ENCODE peak calls at places on chromosomes 11 and 22, in nine cellular contexts. One of them, this sample, is unnamed.

GRCh38 chr11:4095509-4096230 is 1.1 kb downstream of the RRM1 start:
- DNase-seq in astrocyte of the spinal cord: peak; percentile 42
- DNase-seq in type B pancreatic cell: no peak
- DNase-seq in Calu3: no peak
- DNase-seq in CD8-positive, alpha-beta T cell: no peak
- DNase-seq in HCT116: no peak
- DNase-seq in bronchial epithelial cell: peak; percentile 85
- DNase-seq in dorsolateral prefrontal cortex: no peak
- DNase-seq in fibroblast of the aortic adventitia: peak; percentile 65
- DNase-seq in this sample: no peak

GRCh38 chr22:23984430-23984829 is 4.5 kb downstream of the GSTT2 start:
- DNase-seq in astrocyte of the spinal cord: peak; percentile 11
- DNase-seq in type B pancreatic cell: no peak
- DNase-seq in Calu3: peak; percentile 65
- DNase-seq in CD8-positive, alpha-beta T cell: peak; percentile 5
- DNase-seq in HCT116: peak; percentile 48
- DNase-seq in bronchial epithelial cell: peak; percentile 12
- DNase-seq in dorsolateral prefrontal cortex: peak; percentile 42
- DNase-seq in fibroblast of the aortic adventitia: peak; percentile 53
- DNase-seq in this sample: no peak

GRCh38 chr11:69834251-69834650 is 15.0 kb upstream of the FGF3 start:
- DNase-seq in astrocyte of the spinal cord: no peak
- DNase-seq in type B pancreatic cell: no peak
- DNase-seq in Calu3: no peak
- DNase-seq in CD8-positive, alpha-beta T cell: no peak
- DNase-seq in HCT116: no peak
- DNase-seq in bronchial epithelial cell: no peak
- DNase-seq in dorsolateral prefrontal cortex: no peak
- DNase-seq in fibroblast of the aortic adventitia: no peak
- DNase-seq in this sample: no peak

GRCh38 chr11:111944651-111945051 is 7.5 kb downstream of the DIXDC1 start:
- DNase-seq in astrocyte of the spinal cord: peak; percentile 96
- DNase-seq in type B pancreatic cell: no peak
- DNase-seq in Calu3: no peak
- DNase-seq in CD8-positive, alpha-beta T cell: no peak
- DNase-seq in HCT116: no peak
- DNase-seq in bronchial epithelial cell: peak; percentile 96
- DNase-seq in dorsolateral prefrontal cortex: no peak
- DNase-seq in fibroblast of the aortic adventitia: peak; percentile 81
- DNase-seq in this sample: no peak

GRCh38 chr11:62732830-62733229 is 4.5 kb downstream of the TTC9C start:
- DNase-seq in astrocyte of the spinal cord: peak; percentile 29
- DNase-seq in type B pancreatic cell: no peak
- DNase-seq in Calu3: no peak
- DNase-seq in CD8-positive, alpha-beta T cell: no peak
- DNase-seq in HCT116: no peak
- DNase-seq in bronchial epithelial cell: peak; percentile 29
- DNase-seq in dorsolateral prefrontal cortex: no peak
- DNase-seq in fibroblast of the aortic adventitia: peak; percentile 36
- DNase-seq in this sample: no peak

GRCh38 chr22:39526736-39527171 is 5.8 kb downstream of the RPS19BP1 start:
- DNase-seq in astrocyte of the spinal cord: no peak
- DNase-seq in type B pancreatic cell: no peak
- DNase-seq in Calu3: no peak
- DNase-seq in CD8-positive, alpha-beta T cell: no peak
- DNase-seq in HCT116: no peak
- DNase-seq in bronchial epithelial cell: no peak
- DNase-seq in dorsolateral prefrontal cortex: no peak
- DNase-seq in fibroblast of the aortic adventitia: no peak
- DNase-seq in this sample: no peak

GRCh38 chr11:31560842-31561476 is 51.4 kb downstream of the ELP4 start:
- DNase-seq in astrocyte of the spinal cord: no peak
- DNase-seq in type B pancreatic cell: no peak
- DNase-seq in Calu3: no peak
- DNase-seq in CD8-positive, alpha-beta T cell: no peak
- DNase-seq in HCT116: no peak
- DNase-seq in bronchial epithelial cell: peak; percentile 79
- DNase-seq in dorsolateral prefrontal cortex: no peak
- DNase-seq in fibroblast of the aortic adventitia: no peak
- DNase-seq in this sample: peak; percentile 72

GRCh38 chr22:27846248-27846760 is 44.7 kb upstream of the MN1 start:
- DNase-seq in astrocyte of the spinal cord: no peak
- DNase-seq in type B pancreatic cell: no peak
- DNase-seq in Calu3: no peak
- DNase-seq in CD8-positive, alpha-beta T cell: no peak
- DNase-seq in HCT116: no peak
- DNase-seq in bronchial epithelial cell: no peak
- DNase-seq in dorsolateral prefrontal cortex: no peak
- DNase-seq in fibroblast of the aortic adventitia: no peak
- DNase-seq in this sample: no peak

GRCh38 chr11:7603031-7603781 is 70.1 kb downstream of the CYB5R2 start:
- DNase-seq in astrocyte of the spinal cord: peak; percentile 33
- DNase-seq in type B pancreatic cell: no peak
- DNase-seq in Calu3: no peak
- DNase-seq in CD8-positive, alpha-beta T cell: no peak
- DNase-seq in HCT116: no peak
- DNase-seq in bronchial epithelial cell: no peak
- DNase-seq in dorsolateral prefrontal cortex: no peak
- DNase-seq in fibroblast of the aortic adventitia: peak; percentile 73
- DNase-seq in this sample: no peak

GRCh38 chr22:44755956-44756361 is 3.6 kb downstream of the ARHGAP8 start:
- DNase-seq in astrocyte of the spinal cord: no peak
- DNase-seq in type B pancreatic cell: no peak
- DNase-seq in Calu3: peak; percentile 80
- DNase-seq in CD8-positive, alpha-beta T cell: no peak
- DNase-seq in HCT116: peak; percentile 40
- DNase-seq in bronchial epithelial cell: peak; percentile 70
- DNase-seq in dorsolateral prefrontal cortex: no peak
- DNase-seq in fibroblast of the aortic adventitia: no peak
- DNase-seq in this sample: peak; percentile 86

GRCh38 chr22:24523873-24524272 is 28.7 kb downstream of the UPB1 start:
- DNase-seq in astrocyte of the spinal cord: peak; percentile 26
- DNase-seq in type B pancreatic cell: no peak
- DNase-seq in Calu3: no peak
- DNase-seq in CD8-positive, alpha-beta T cell: no peak
- DNase-seq in HCT116: no peak
- DNase-seq in bronchial epithelial cell: peak; percentile 26
- DNase-seq in dorsolateral prefrontal cortex: no peak
- DNase-seq in fibroblast of the aortic adventitia: peak; percentile 87
- DNase-seq in this sample: no peak

GRCh38 chr22:46055176-46055850 is 78.4 kb upstream of the WNT7B start:
- DNase-seq in astrocyte of the spinal cord: peak; percentile 18
- DNase-seq in type B pancreatic cell: no peak
- DNase-seq in Calu3: no peak
- DNase-seq in CD8-positive, alpha-beta T cell: no peak
- DNase-seq in HCT116: no peak
- DNase-seq in bronchial epithelial cell: no peak
- DNase-seq in dorsolateral prefrontal cortex: peak; percentile 49
- DNase-seq in fibroblast of the aortic adventitia: peak; percentile 48
- DNase-seq in this sample: no peak

GRCh38 chr11:111982019-111982464 is 43.2 kb upstream of the DLAT start:
- DNase-seq in astrocyte of the spinal cord: peak; percentile 56
- DNase-seq in type B pancreatic cell: no peak
- DNase-seq in Calu3: peak; percentile 73
- DNase-seq in CD8-positive, alpha-beta T cell: peak; percentile 39
- DNase-seq in HCT116: peak; percentile 31
- DNase-seq in bronchial epithelial cell: peak; percentile 65
- DNase-seq in dorsolateral prefrontal cortex: peak; percentile 69
- DNase-seq in fibroblast of the aortic adventitia: peak; percentile 53
- DNase-seq in this sample: peak; percentile 71

GRCh38 chr11:43833657-43834073 is 47.0 kb upstream of the ALKBH3 start:
- DNase-seq in astrocyte of the spinal cord: peak; percentile 60
- DNase-seq in type B pancreatic cell: no peak
- DNase-seq in Calu3: no peak
- DNase-seq in CD8-positive, alpha-beta T cell: no peak
- DNase-seq in HCT116: no peak
- DNase-seq in bronchial epithelial cell: peak; percentile 26
- DNase-seq in dorsolateral prefrontal cortex: peak; percentile 22
- DNase-seq in fibroblast of the aortic adventitia: peak; percentile 70
- DNase-seq in this sample: no peak

GRCh38 chr22:50039669-50040458 is 18.2 kb downstream of the TTLL8 start:
- DNase-seq in astrocyte of the spinal cord: no peak
- DNase-seq in type B pancreatic cell: no peak
- DNase-seq in Calu3: no peak
- DNase-seq in CD8-positive, alpha-beta T cell: no peak
- DNase-seq in HCT116: no peak
- DNase-seq in bronchial epithelial cell: no peak
- DNase-seq in dorsolateral prefrontal cortex: no peak
- DNase-seq in fibroblast of the aortic adventitia: no peak
- DNase-seq in this sample: no peak

GRCh38 chr11:70532728-70533127 is 134.4 kb downstream of the CTTN start:
- DNase-seq in astrocyte of the spinal cord: peak; percentile 18
- DNase-seq in type B pancreatic cell: no peak
- DNase-seq in Calu3: no peak
- DNase-seq in CD8-positive, alpha-beta T cell: no peak
- DNase-seq in HCT116: no peak
- DNase-seq in bronchial epithelial cell: no peak
- DNase-seq in dorsolateral prefrontal cortex: no peak
- DNase-seq in fibroblast of the aortic adventitia: no peak
- DNase-seq in this sample: no peak

GRCh38 chr11:46290598-46291309 is 13.3 kb downstream of the CREB3L1 start:
- DNase-seq in astrocyte of the spinal cord: peak; percentile 96
- DNase-seq in type B pancreatic cell: peak; percentile 85
- DNase-seq in Calu3: peak; percentile 58
- DNase-seq in CD8-positive, alpha-beta T cell: no peak
- DNase-seq in HCT116: no peak
- DNase-seq in bronchial epithelial cell: peak; percentile 35
- DNase-seq in dorsolateral prefrontal cortex: no peak
- DNase-seq in fibroblast of the aortic adventitia: peak; percentile 97
- DNase-seq in this sample: no peak

GRCh38 chr11:90947930-90948329 is 725.1 kb upstream of the CHORDC1 start:
- DNase-seq in astrocyte of the spinal cord: no peak
- DNase-seq in type B pancreatic cell: no peak
- DNase-seq in Calu3: no peak
- DNase-seq in CD8-positive, alpha-beta T cell: no peak
- DNase-seq in HCT116: no peak
- DNase-seq in bronchial epithelial cell: no peak
- DNase-seq in dorsolateral prefrontal cortex: no peak
- DNase-seq in fibroblast of the aortic adventitia: no peak
- DNase-seq in this sample: no peak
- TF ChIP-seq CTCF in astrocyte of the spinal cord: no peak
- TF ChIP-seq CTCF in type B pancreatic cell: no peak
- TF ChIP-seq CTCF in Calu3: no peak
- TF ChIP-seq CTCF in CD8-positive, alpha-beta T cell: no peak
- TF ChIP-seq CTCF in HCT116: no peak
- TF ChIP-seq CTCF in bronchial epithelial cell: no peak
- TF ChIP-seq CTCF in dorsolateral prefrontal cortex: no peak
- TF ChIP-seq CTCF in fibroblast of the aortic adventitia: no peak
- TF ChIP-seq CTCF in this sample: peak; percentile 28

DNA sequence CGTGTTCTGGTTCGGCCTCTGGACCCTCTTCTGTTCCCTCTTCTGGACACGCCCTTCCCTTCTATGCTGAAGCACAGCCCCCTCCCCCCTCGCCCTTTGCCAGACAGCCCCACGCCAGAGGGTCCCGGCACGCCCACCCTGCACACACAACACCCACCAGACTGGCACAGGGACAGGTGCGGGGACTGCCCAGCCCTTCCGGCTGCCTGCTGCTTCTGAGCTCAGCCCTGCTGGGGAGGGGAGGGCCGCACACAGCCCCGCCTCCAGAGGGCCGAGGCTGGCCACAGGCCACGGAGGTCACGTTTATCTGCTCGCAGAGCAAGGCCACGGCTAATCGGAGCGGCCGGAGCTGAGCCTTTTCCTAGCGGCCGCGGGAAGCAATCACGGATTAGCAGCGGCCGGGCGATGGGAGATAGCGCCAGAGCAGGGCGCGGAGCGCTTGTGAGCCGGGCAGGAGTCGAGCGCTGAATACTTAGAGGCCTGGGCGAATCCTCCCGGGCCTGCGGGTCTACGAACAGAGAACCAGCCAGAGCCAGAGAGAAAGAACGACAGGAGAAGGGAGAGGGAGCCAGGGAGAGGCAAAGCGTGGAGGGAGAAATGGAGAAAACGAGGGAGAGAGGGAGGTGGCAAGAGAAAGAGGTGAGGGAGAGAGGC is 21.5 kb downstream of the OTUB1 start:
- DNase-seq in astrocyte of the spinal cord: no peak
- DNase-seq in type B pancreatic cell: peak; percentile 83
- DNase-seq in Calu3: peak; percentile 38
- DNase-seq in CD8-positive, alpha-beta T cell: no peak
- DNase-seq in HCT116: peak; percentile 54
- DNase-seq in bronchial epithelial cell: no peak
- DNase-seq in dorsolateral prefrontal cortex: peak; percentile 68
- DNase-seq in fibroblast of the aortic adventitia: peak; percentile 53
- DNase-seq in this sample: peak; percentile 70
- TF ChIP-seq CTCF in astrocyte of the spinal cord: peak; percentile 13
- TF ChIP-seq CTCF in type B pancreatic cell: peak; percentile 73
- TF ChIP-seq CTCF in Calu3: no peak
- TF ChIP-seq CTCF in CD8-positive, alpha-beta T cell: no peak
- TF ChIP-seq CTCF in HCT116: peak; percentile 27
- TF ChIP-seq CTCF in bronchial epithelial cell: peak; percentile 27
- TF ChIP-seq CTCF in dorsolateral prefrontal cortex: no peak
- TF ChIP-seq CTCF in fibroblast of the aortic adventitia: peak; percentile 47
- TF ChIP-seq CTCF in this sample: no peak

GRCh38 chr11:72787262-72788104 is 6.4 kb downstream of the STARD10 start:
- DNase-seq in astrocyte of the spinal cord: no peak
- DNase-seq in type B pancreatic cell: no peak
- DNase-seq in Calu3: no peak
- DNase-seq in CD8-positive, alpha-beta T cell: no peak
- DNase-seq in HCT116: no peak
- DNase-seq in bronchial epithelial cell: no peak
- DNase-seq in dorsolateral prefrontal cortex: no peak
- DNase-seq in fibroblast of the aortic adventitia: no peak
- DNase-seq in this sample: no peak
- TF ChIP-seq CTCF in astrocyte of the spinal cord: no peak
- TF ChIP-seq CTCF in type B pancreatic cell: peak; percentile 58
- TF ChIP-seq CTCF in Calu3: no peak
- TF ChIP-seq CTCF in CD8-positive, alpha-beta T cell: no peak
- TF ChIP-seq CTCF in HCT116: peak; percentile 31
- TF ChIP-seq CTCF in bronchial epithelial cell: peak; percentile 18
- TF ChIP-seq CTCF in dorsolateral prefrontal cortex: no peak
- TF ChIP-seq CTCF in fibroblast of the aortic adventitia: peak; percentile 9
- TF ChIP-seq CTCF in this sample: no peak

DNA sequence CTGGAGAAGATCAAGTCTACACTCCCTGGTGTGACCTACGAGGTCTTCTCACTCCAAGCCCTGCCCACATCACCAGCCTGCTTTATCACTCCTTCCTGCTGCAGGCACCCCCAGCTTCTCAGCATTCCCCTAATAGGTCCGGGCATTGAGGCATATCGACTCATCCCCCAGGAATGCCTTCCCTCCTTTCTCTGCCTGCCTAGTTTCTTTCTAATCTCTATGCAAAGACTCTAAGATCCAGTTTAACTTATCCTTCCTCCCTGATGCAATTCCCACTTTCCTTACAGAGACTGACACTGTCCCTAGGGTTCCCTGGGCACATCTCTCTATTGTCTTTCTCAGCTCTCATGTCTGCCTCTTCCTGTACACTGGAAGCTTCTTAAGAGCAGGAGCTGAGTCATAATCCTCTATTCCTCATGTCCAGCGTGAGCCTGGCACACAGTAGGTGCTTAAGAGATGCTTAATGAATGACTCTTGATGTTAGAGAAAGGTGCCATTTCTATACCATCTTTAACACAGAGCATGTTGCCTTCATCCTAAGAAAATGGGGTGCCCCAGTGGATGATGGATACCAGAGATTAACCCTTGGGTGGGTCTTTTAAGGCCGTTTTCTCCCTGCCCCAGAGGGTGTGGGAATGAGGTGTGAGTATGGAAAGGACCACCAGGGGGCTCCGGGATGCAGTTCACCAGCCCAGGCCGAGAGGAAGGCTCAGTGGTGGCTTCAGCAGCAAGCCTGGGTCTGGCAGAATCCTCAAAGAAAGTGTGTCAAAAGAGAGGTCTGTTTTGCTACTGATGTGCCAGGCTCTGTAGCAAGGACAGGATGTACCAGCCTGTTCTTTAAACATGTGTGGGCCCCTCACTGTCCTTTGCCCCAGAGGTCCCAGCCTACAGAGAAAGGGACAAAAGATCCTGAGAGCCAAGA is 34.7 kb downstream of the PARVA start:
- DNase-seq in astrocyte of the spinal cord: peak; percentile 90
- DNase-seq in type B pancreatic cell: no peak
- DNase-seq in Calu3: peak; percentile 81
- DNase-seq in CD8-positive, alpha-beta T cell: no peak
- DNase-seq in HCT116: peak; percentile 56
- DNase-seq in bronchial epithelial cell: peak; percentile 93
- DNase-seq in dorsolateral prefrontal cortex: peak; percentile 38
- DNase-seq in fibroblast of the aortic adventitia: peak; percentile 95
- DNase-seq in this sample: no peak
- TF ChIP-seq CTCF in astrocyte of the spinal cord: peak; percentile 86
- TF ChIP-seq CTCF in type B pancreatic cell: peak; percentile 90
- TF ChIP-seq CTCF in Calu3: peak; percentile 86
- TF ChIP-seq CTCF in CD8-positive, alpha-beta T cell: peak; percentile 32
- TF ChIP-seq CTCF in HCT116: peak; percentile 82
- TF ChIP-seq CTCF in bronchial epithelial cell: peak; percentile 69
- TF ChIP-seq CTCF in dorsolateral prefrontal cortex: peak; percentile 57
- TF ChIP-seq CTCF in fibroblast of the aortic adventitia: peak; percentile 81
- TF ChIP-seq CTCF in this sample: peak; percentile 51